ENCODE peak calls at places on chromosomes 13 and 19, in four cellular contexts. N, A, Y and E are unnamed samples.

GRCh38 chr19:47430041-47430802 is 10.9 kb upstream of the MEIS3 start:
- DNase-seq in N (peak), A (no peak), Y (peak), E (no peak)

GRCh38 chr13:35388456-35388855 is 88.0 kb downstream of the MAB21L1 start:
- DNase-seq in Y (no peak), N (no peak), A (no peak), E (no peak)

GRCh38 chr13:25062479-25062878 is 33.5 kb upstream of the PABPC3 start:
- DNase-seq in Y (no peak), N (peak), A (no peak), E (no peak)

GRCh38 chr13:46124967-46125933 is 20.4 kb upstream of the CPB2 start:
- DNase-seq in N (no peak), Y (no peak), A (no peak), E (no peak)

GRCh38 chr13:56561327-56561726 is 579.4 kb upstream of the PRR20A start:
- DNase-seq in N (peak), A (no peak), Y (no peak), E (no peak)

GRCh38 chr19:47231215-47232054 is 436 bp upstream of the BBC3 start:
- DNase-seq in N (peak), Y (peak), A (peak), E (peak)

GRCh38 chr13:80504453-80504852 is 163.5 kb upstream of the SPRY2 start:
- DNase-seq in Y (no peak), A (no peak), N (no peak), E (no peak)

GRCh38 chr13:22198656-22199217 is 527.9 kb downstream of the FGF9 start:
- DNase-seq in A (no peak), N (no peak), Y (no peak), E (no peak)

GRCh38 chr19:55700813-55701212 is 25.8 kb downstream of the EPN1 start:
- DNase-seq in Y (no peak), N (no peak), A (no peak), E (no peak)

GRCh38 chr13:46607768-46608553 is 55.0 kb downstream of the LRCH1 start:
- DNase-seq in Y (no peak), N (peak), A (no peak), E (no peak)

GRCh38 chr19:46155237-46155636 is 7.2 kb downstream of the IGFL2 start:
- DNase-seq in N (no peak), Y (peak), A (no peak), E (no peak)

GRCh38 chr13:23140492-23140891 is 40.3 kb upstream of the SGCG start:
- DNase-seq in N (no peak), A (no peak), Y (no peak), E (no peak)

GRCh38 chr19:36688058-36688457 is 646 bp downstream of the ZNF567 start:
- DNase-seq in A (no peak), Y (no peak), N (peak), E (no peak)

GRCh38 chr13:44084146-44084545 is 204.4 kb downstream of the LACC1 start:
- DNase-seq in A (no peak), Y (no peak), N (no peak), E (no peak)

GRCh38 chr19:42794751-42795150 is 29.3 kb upstream of the PSG8 start:
- DNase-seq in A (no peak), Y (no peak), N (no peak), E (no peak)

GRCh38 chr13:112150352-112150751 is 83.4 kb downstream of the SOX1 start:
- DNase-seq in N (no peak), Y (no peak), A (no peak), E (no peak)

GRCh38 chr19:12880551-12881171 is 588 bp downstream of the DNASE2 start:
- DNase-seq in Y (peak), N (no peak), A (no peak), E (peak)

GRCh38 chr13:101490400-101491015 is 38.0 kb downstream of the ITGBL1 start:
- DNase-seq in N (no peak), A (no peak), Y (peak), E (no peak)

GRCh38 chr13:65336106-65336603 is 1894.0 kb downstream of the PCDH9 start:
- DNase-seq in Y (no peak), N (no peak), A (no peak), E (no peak)

GRCh38 chr13:59879281-59879680 is 284.4 kb downstream of the DIAPH3 start:
- DNase-seq in N (no peak), Y (no peak), A (no peak), E (no peak)

GRCh38 chr19:17590780-17591688 is 35.6 kb downstream of the COLGALT1 start:
- DNase-seq in Y (no peak), N (no peak), A (no peak), E (no peak)

GRCh38 chr13:109610517-109610916 is 175.9 kb downstream of the IRS2 start:
- DNase-seq in Y (peak), A (no peak), N (peak), E (peak)

GRCh38 chr19:45200614-45201013 is 22.0 kb downstream of the BLOC1S3 start:
- DNase-seq in Y (peak), A (no peak), N (no peak), E (no peak)

GRCh38 chr19:35612224-35612558 is 344 bp upstream of the HAUS5 start:
- DNase-seq in A (no peak), N (no peak), Y (no peak), E (no peak)

GRCh38 chr13:111491021-111491420 is 170.6 kb downstream of the TEX29 start:
- DNase-seq in N (no peak), A (no peak), Y (no peak), E (no peak)

GRCh38 chr19:55452381-55453325 is 8.8 kb downstream of the ISOC2 start:
- DNase-seq in A (no peak), N (no peak), Y (peak), E (peak)

GRCh38 chr13:33642374-33643065 is 175.4 kb upstream of the RFC3 start:
- DNase-seq in Y (peak), A (no peak), N (no peak), E (peak)

GRCh38 chr19:36058481-36059179 is 3.9 kb downstream of the WDR62 start:
- DNase-seq in N (no peak), Y (no peak), A (no peak), E (no peak)

GRCh38 chr13:99724633-99725517 is 223.6 kb downstream of the TM9SF2 start:
- DNase-seq in N (no peak), A (no peak), Y (no peak), E (no peak)

GRCh38 chr19:10748195-10748923 is 30.5 kb downstream of the DNM2 start:
- DNase-seq in A (no peak), Y (no peak), N (no peak), E (no peak)

GRCh38 chr19:31397308-31397707 is 48.1 kb upstream of the TSHZ3 start:
- DNase-seq in A (no peak), Y (no peak), N (no peak), E (no peak)

GRCh38 chr19:7981661-7982060 is 23.8 kb downstream of the ELAVL1 start:
- DNase-seq in Y (no peak), A (no peak), N (no peak), E (no peak)

GRCh38 chr13:69935043-69935442 is 172.6 kb upstream of the ATXN8OS start:
- DNase-seq in N (peak), A (no peak), Y (no peak), E (no peak)

GRCh38 chr13:24381539-24382265 is 72.3 kb downstream of the C1QTNF9 start:
- DNase-seq in A (no peak), Y (peak), N (peak), E (no peak)